ENCODE peak calls at places on chromosomes 6 and 20, in ten cellular contexts. One of them, this sample, is unnamed.

GRCh38 chr6:84575264-84575663 is 189.1 kb downstream of the TBX18 start:
- DNase-seq in SW 1271: no peak
- DNase-seq in activated naive CD8-positive, alpha-beta T cell treated with anti-CD3 and anti-CD28 coated beads, Interleukin-2, amount 10 ng/mL, durations not matched to agents 7 days and 5 days: no peak
- DNase-seq in stimulated activated CD8-positive, alpha-beta memory T cell treated with anti-CD3 and anti-CD28 coated beads, Interleukin-15, amount 100 ng/mL, for 1 hour: no peak
- DNase-seq in activated T-helper 1 cell treated with anti-CD3 and anti-CD28 coated beads, Interleukin-2, amount 50 U/mL, for 16 hours: no peak
- DNase-seq in activated CD8-positive, alpha-beta memory T cell treated with anti-CD3 and anti-CD28 coated beads, Interleukin-2, amount 10 ng/mL, durations not matched to agents 7 days and 5 days: no peak
- DNase-seq in mammary epithelial cell: peak; percentile 80
- DNase-seq in uterus: no peak
- DNase-seq in central memory CD4-positive, alpha-beta T cell: no peak
- DNase-seq in T-helper 1 cell: no peak
- DNase-seq in this sample: no peak

GRCh38 chr20:36847009-36847709 is 28.8 kb upstream of the TLDC2 start:
- DNase-seq in activated CD8-positive, alpha-beta memory T cell treated with anti-CD3 and anti-CD28 coated beads, Interleukin-2, amount 10 ng/mL, durations not matched to agents 7 days and 5 days: no peak
- DNase-seq in mammary epithelial cell: peak; percentile 80
- DNase-seq in activated naive CD8-positive, alpha-beta T cell treated with anti-CD3 and anti-CD28 coated beads, Interleukin-2, amount 10 ng/mL, durations not matched to agents 7 days and 5 days: no peak
- DNase-seq in uterus: peak; percentile 89
- DNase-seq in activated T-helper 1 cell treated with anti-CD3 and anti-CD28 coated beads, Interleukin-2, amount 50 U/mL, for 16 hours: no peak
- DNase-seq in T-helper 1 cell: no peak
- DNase-seq in SW 1271: no peak
- DNase-seq in central memory CD4-positive, alpha-beta T cell: no peak
- DNase-seq in stimulated activated CD8-positive, alpha-beta memory T cell treated with anti-CD3 and anti-CD28 coated beads, Interleukin-15, amount 100 ng/mL, for 1 hour: no peak
- DNase-seq in this sample: peak; percentile 70

GRCh38 chr6:11754625-11755289 is 23.8 kb downstream of the ADTRP start:
- DNase-seq in SW 1271: no peak
- DNase-seq in stimulated activated CD8-positive, alpha-beta memory T cell treated with anti-CD3 and anti-CD28 coated beads, Interleukin-15, amount 100 ng/mL, for 1 hour: no peak
- DNase-seq in activated naive CD8-positive, alpha-beta T cell treated with anti-CD3 and anti-CD28 coated beads, Interleukin-2, amount 10 ng/mL, durations not matched to agents 7 days and 5 days: no peak
- DNase-seq in T-helper 1 cell: no peak
- DNase-seq in activated CD8-positive, alpha-beta memory T cell treated with anti-CD3 and anti-CD28 coated beads, Interleukin-2, amount 10 ng/mL, durations not matched to agents 7 days and 5 days: no peak
- DNase-seq in mammary epithelial cell: peak; percentile 46
- DNase-seq in uterus: no peak
- DNase-seq in activated T-helper 1 cell treated with anti-CD3 and anti-CD28 coated beads, Interleukin-2, amount 50 U/mL, for 16 hours: no peak
- DNase-seq in central memory CD4-positive, alpha-beta T cell: no peak
- DNase-seq in this sample: no peak

GRCh38 chr6:95244749-95245148 is 332.6 kb upstream of the MANEA start:
- DNase-seq in mammary epithelial cell: peak; percentile 17
- DNase-seq in SW 1271: no peak
- DNase-seq in activated T-helper 1 cell treated with anti-CD3 and anti-CD28 coated beads, Interleukin-2, amount 50 U/mL, for 16 hours: no peak
- DNase-seq in stimulated activated CD8-positive, alpha-beta memory T cell treated with anti-CD3 and anti-CD28 coated beads, Interleukin-15, amount 100 ng/mL, for 1 hour: no peak
- DNase-seq in uterus: no peak
- DNase-seq in central memory CD4-positive, alpha-beta T cell: no peak
- DNase-seq in activated CD8-positive, alpha-beta memory T cell treated with anti-CD3 and anti-CD28 coated beads, Interleukin-2, amount 10 ng/mL, durations not matched to agents 7 days and 5 days: no peak
- DNase-seq in T-helper 1 cell: no peak
- DNase-seq in activated naive CD8-positive, alpha-beta T cell treated with anti-CD3 and anti-CD28 coated beads, Interleukin-2, amount 10 ng/mL, durations not matched to agents 7 days and 5 days: no peak
- DNase-seq in this sample: no peak

GRCh38 chr6:36386495-36387439 is 702 bp downstream of the ETV7 start:
- DNase-seq in SW 1271: no peak
- DNase-seq in uterus: peak; percentile 41
- DNase-seq in T-helper 1 cell: no peak
- DNase-seq in stimulated activated CD8-positive, alpha-beta memory T cell treated with anti-CD3 and anti-CD28 coated beads, Interleukin-15, amount 100 ng/mL, for 1 hour: no peak
- DNase-seq in activated CD8-positive, alpha-beta memory T cell treated with anti-CD3 and anti-CD28 coated beads, Interleukin-2, amount 10 ng/mL, durations not matched to agents 7 days and 5 days: no peak
- DNase-seq in activated T-helper 1 cell treated with anti-CD3 and anti-CD28 coated beads, Interleukin-2, amount 50 U/mL, for 16 hours: no peak
- DNase-seq in mammary epithelial cell: peak; percentile 68
- DNase-seq in activated naive CD8-positive, alpha-beta T cell treated with anti-CD3 and anti-CD28 coated beads, Interleukin-2, amount 10 ng/mL, durations not matched to agents 7 days and 5 days: peak; percentile 51
- DNase-seq in central memory CD4-positive, alpha-beta T cell: peak; percentile 17
- DNase-seq in this sample: no peak

GRCh38 chr20:63316502-63316921 is 23.5 kb downstream of the COL20A1 start:
- DNase-seq in T-helper 1 cell: no peak
- DNase-seq in activated T-helper 1 cell treated with anti-CD3 and anti-CD28 coated beads, Interleukin-2, amount 50 U/mL, for 16 hours: no peak
- DNase-seq in central memory CD4-positive, alpha-beta T cell: no peak
- DNase-seq in SW 1271: no peak
- DNase-seq in stimulated activated CD8-positive, alpha-beta memory T cell treated with anti-CD3 and anti-CD28 coated beads, Interleukin-15, amount 100 ng/mL, for 1 hour: no peak
- DNase-seq in activated naive CD8-positive, alpha-beta T cell treated with anti-CD3 and anti-CD28 coated beads, Interleukin-2, amount 10 ng/mL, durations not matched to agents 7 days and 5 days: peak; percentile 17
- DNase-seq in mammary epithelial cell: no peak
- DNase-seq in uterus: no peak
- DNase-seq in activated CD8-positive, alpha-beta memory T cell treated with anti-CD3 and anti-CD28 coated beads, Interleukin-2, amount 10 ng/mL, durations not matched to agents 7 days and 5 days: no peak
- DNase-seq in this sample: no peak

GRCh38 chr6:169933251-169933821 is 181.9 kb downstream of the ERMARD start:
- DNase-seq in activated CD8-positive, alpha-beta memory T cell treated with anti-CD3 and anti-CD28 coated beads, Interleukin-2, amount 10 ng/mL, durations not matched to agents 7 days and 5 days: no peak
- DNase-seq in mammary epithelial cell: no peak
- DNase-seq in T-helper 1 cell: no peak
- DNase-seq in activated T-helper 1 cell treated with anti-CD3 and anti-CD28 coated beads, Interleukin-2, amount 50 U/mL, for 16 hours: no peak
- DNase-seq in activated naive CD8-positive, alpha-beta T cell treated with anti-CD3 and anti-CD28 coated beads, Interleukin-2, amount 10 ng/mL, durations not matched to agents 7 days and 5 days: no peak
- DNase-seq in SW 1271: no peak
- DNase-seq in stimulated activated CD8-positive, alpha-beta memory T cell treated with anti-CD3 and anti-CD28 coated beads, Interleukin-15, amount 100 ng/mL, for 1 hour: no peak
- DNase-seq in uterus: no peak
- DNase-seq in central memory CD4-positive, alpha-beta T cell: no peak
- DNase-seq in this sample: no peak

GRCh38 chr6:149963212-149963461 is 606 bp upstream of the ULBP1 start:
- DNase-seq in mammary epithelial cell: no peak
- DNase-seq in activated T-helper 1 cell treated with anti-CD3 and anti-CD28 coated beads, Interleukin-2, amount 50 U/mL, for 16 hours: no peak
- DNase-seq in stimulated activated CD8-positive, alpha-beta memory T cell treated with anti-CD3 and anti-CD28 coated beads, Interleukin-15, amount 100 ng/mL, for 1 hour: no peak
- DNase-seq in SW 1271: peak; percentile 62
- DNase-seq in activated naive CD8-positive, alpha-beta T cell treated with anti-CD3 and anti-CD28 coated beads, Interleukin-2, amount 10 ng/mL, durations not matched to agents 7 days and 5 days: peak; percentile 48
- DNase-seq in activated CD8-positive, alpha-beta memory T cell treated with anti-CD3 and anti-CD28 coated beads, Interleukin-2, amount 10 ng/mL, durations not matched to agents 7 days and 5 days: peak; percentile 75
- DNase-seq in T-helper 1 cell: no peak
- DNase-seq in uterus: no peak
- DNase-seq in central memory CD4-positive, alpha-beta T cell: peak; percentile 36
- DNase-seq in this sample: no peak

GRCh38 chr6:11275598-11275997 is 43.1 kb upstream of the NEDD9 start:
- DNase-seq in T-helper 1 cell: no peak
- DNase-seq in activated CD8-positive, alpha-beta memory T cell treated with anti-CD3 and anti-CD28 coated beads, Interleukin-2, amount 10 ng/mL, durations not matched to agents 7 days and 5 days: peak; percentile 45
- DNase-seq in mammary epithelial cell: no peak
- DNase-seq in activated naive CD8-positive, alpha-beta T cell treated with anti-CD3 and anti-CD28 coated beads, Interleukin-2, amount 10 ng/mL, durations not matched to agents 7 days and 5 days: no peak
- DNase-seq in activated T-helper 1 cell treated with anti-CD3 and anti-CD28 coated beads, Interleukin-2, amount 50 U/mL, for 16 hours: no peak
- DNase-seq in central memory CD4-positive, alpha-beta T cell: peak; percentile 42
- DNase-seq in uterus: no peak
- DNase-seq in stimulated activated CD8-positive, alpha-beta memory T cell treated with anti-CD3 and anti-CD28 coated beads, Interleukin-15, amount 100 ng/mL, for 1 hour: no peak
- DNase-seq in SW 1271: no peak
- DNase-seq in this sample: no peak

GRCh38 chr6:140956567-140957306 is 1176.0 kb upstream of the GJE1 start:
- DNase-seq in T-helper 1 cell: no peak
- DNase-seq in SW 1271: no peak
- DNase-seq in mammary epithelial cell: no peak
- DNase-seq in stimulated activated CD8-positive, alpha-beta memory T cell treated with anti-CD3 and anti-CD28 coated beads, Interleukin-15, amount 100 ng/mL, for 1 hour: no peak
- DNase-seq in central memory CD4-positive, alpha-beta T cell: no peak
- DNase-seq in activated naive CD8-positive, alpha-beta T cell treated with anti-CD3 and anti-CD28 coated beads, Interleukin-2, amount 10 ng/mL, durations not matched to agents 7 days and 5 days: no peak
- DNase-seq in activated CD8-positive, alpha-beta memory T cell treated with anti-CD3 and anti-CD28 coated beads, Interleukin-2, amount 10 ng/mL, durations not matched to agents 7 days and 5 days: no peak
- DNase-seq in uterus: no peak
- DNase-seq in activated T-helper 1 cell treated with anti-CD3 and anti-CD28 coated beads, Interleukin-2, amount 50 U/mL, for 16 hours: no peak
- DNase-seq in this sample: peak; percentile 41

GRCh38 chr6:111553580-111553979 is 52.1 kb downstream of the TRAF3IP2 start:
- DNase-seq in activated naive CD8-positive, alpha-beta T cell treated with anti-CD3 and anti-CD28 coated beads, Interleukin-2, amount 10 ng/mL, durations not matched to agents 7 days and 5 days: no peak
- DNase-seq in SW 1271: no peak
- DNase-seq in mammary epithelial cell: no peak
- DNase-seq in central memory CD4-positive, alpha-beta T cell: no peak
- DNase-seq in activated CD8-positive, alpha-beta memory T cell treated with anti-CD3 and anti-CD28 coated beads, Interleukin-2, amount 10 ng/mL, durations not matched to agents 7 days and 5 days: no peak
- DNase-seq in stimulated activated CD8-positive, alpha-beta memory T cell treated with anti-CD3 and anti-CD28 coated beads, Interleukin-15, amount 100 ng/mL, for 1 hour: no peak
- DNase-seq in activated T-helper 1 cell treated with anti-CD3 and anti-CD28 coated beads, Interleukin-2, amount 50 U/mL, for 16 hours: no peak
- DNase-seq in uterus: no peak
- DNase-seq in T-helper 1 cell: no peak
- DNase-seq in this sample: no peak

GRCh38 chr20:14955396-14955795 is 618.0 kb upstream of the FLRT3 start:
- DNase-seq in activated CD8-positive, alpha-beta memory T cell treated with anti-CD3 and anti-CD28 coated beads, Interleukin-2, amount 10 ng/mL, durations not matched to agents 7 days and 5 days: no peak
- DNase-seq in central memory CD4-positive, alpha-beta T cell: no peak
- DNase-seq in mammary epithelial cell: no peak
- DNase-seq in uterus: no peak
- DNase-seq in activated T-helper 1 cell treated with anti-CD3 and anti-CD28 coated beads, Interleukin-2, amount 50 U/mL, for 16 hours: no peak
- DNase-seq in activated naive CD8-positive, alpha-beta T cell treated with anti-CD3 and anti-CD28 coated beads, Interleukin-2, amount 10 ng/mL, durations not matched to agents 7 days and 5 days: no peak
- DNase-seq in SW 1271: no peak
- DNase-seq in stimulated activated CD8-positive, alpha-beta memory T cell treated with anti-CD3 and anti-CD28 coated beads, Interleukin-15, amount 100 ng/mL, for 1 hour: no peak
- DNase-seq in T-helper 1 cell: no peak
- DNase-seq in this sample: no peak

GRCh38 chr6:135002229-135002844 is 52.3 kb downstream of the HBS1L start:
- DNase-seq in central memory CD4-positive, alpha-beta T cell: no peak
- DNase-seq in mammary epithelial cell: no peak
- DNase-seq in activated CD8-positive, alpha-beta memory T cell treated with anti-CD3 and anti-CD28 coated beads, Interleukin-2, amount 10 ng/mL, durations not matched to agents 7 days and 5 days: no peak
- DNase-seq in T-helper 1 cell: no peak
- DNase-seq in SW 1271: no peak
- DNase-seq in stimulated activated CD8-positive, alpha-beta memory T cell treated with anti-CD3 and anti-CD28 coated beads, Interleukin-15, amount 100 ng/mL, for 1 hour: no peak
- DNase-seq in activated T-helper 1 cell treated with anti-CD3 and anti-CD28 coated beads, Interleukin-2, amount 50 U/mL, for 16 hours: no peak
- DNase-seq in uterus: no peak
- DNase-seq in activated naive CD8-positive, alpha-beta T cell treated with anti-CD3 and anti-CD28 coated beads, Interleukin-2, amount 10 ng/mL, durations not matched to agents 7 days and 5 days: no peak
- DNase-seq in this sample: no peak

GRCh38 chr20:25033250-25033940 is 24.5 kb downstream of the ACSS1 start:
- DNase-seq in T-helper 1 cell: no peak
- DNase-seq in activated naive CD8-positive, alpha-beta T cell treated with anti-CD3 and anti-CD28 coated beads, Interleukin-2, amount 10 ng/mL, durations not matched to agents 7 days and 5 days: no peak
- DNase-seq in stimulated activated CD8-positive, alpha-beta memory T cell treated with anti-CD3 and anti-CD28 coated beads, Interleukin-15, amount 100 ng/mL, for 1 hour: no peak
- DNase-seq in mammary epithelial cell: no peak
- DNase-seq in uterus: no peak
- DNase-seq in SW 1271: no peak
- DNase-seq in central memory CD4-positive, alpha-beta T cell: no peak
- DNase-seq in activated T-helper 1 cell treated with anti-CD3 and anti-CD28 coated beads, Interleukin-2, amount 50 U/mL, for 16 hours: no peak
- DNase-seq in activated CD8-positive, alpha-beta memory T cell treated with anti-CD3 and anti-CD28 coated beads, Interleukin-2, amount 10 ng/mL, durations not matched to agents 7 days and 5 days: no peak
- DNase-seq in this sample: peak; percentile 76

GRCh38 chr20:37524221-37524700 is 3.2 kb downstream of the NNAT start:
- DNase-seq in T-helper 1 cell: no peak
- DNase-seq in stimulated activated CD8-positive, alpha-beta memory T cell treated with anti-CD3 and anti-CD28 coated beads, Interleukin-15, amount 100 ng/mL, for 1 hour: no peak
- DNase-seq in activated naive CD8-positive, alpha-beta T cell treated with anti-CD3 and anti-CD28 coated beads, Interleukin-2, amount 10 ng/mL, durations not matched to agents 7 days and 5 days: no peak
- DNase-seq in central memory CD4-positive, alpha-beta T cell: no peak
- DNase-seq in SW 1271: no peak
- DNase-seq in activated CD8-positive, alpha-beta memory T cell treated with anti-CD3 and anti-CD28 coated beads, Interleukin-2, amount 10 ng/mL, durations not matched to agents 7 days and 5 days: no peak
- DNase-seq in activated T-helper 1 cell treated with anti-CD3 and anti-CD28 coated beads, Interleukin-2, amount 50 U/mL, for 16 hours: no peak
- DNase-seq in mammary epithelial cell: peak; percentile 28
- DNase-seq in uterus: no peak
- DNase-seq in this sample: peak; percentile 98

GRCh38 chr6:89977808-89978748 is 83.8 kb downstream of the GJA10 start:
- DNase-seq in activated CD8-positive, alpha-beta memory T cell treated with anti-CD3 and anti-CD28 coated beads, Interleukin-2, amount 10 ng/mL, durations not matched to agents 7 days and 5 days: no peak
- DNase-seq in SW 1271: no peak
- DNase-seq in activated T-helper 1 cell treated with anti-CD3 and anti-CD28 coated beads, Interleukin-2, amount 50 U/mL, for 16 hours: no peak
- DNase-seq in mammary epithelial cell: no peak
- DNase-seq in stimulated activated CD8-positive, alpha-beta memory T cell treated with anti-CD3 and anti-CD28 coated beads, Interleukin-15, amount 100 ng/mL, for 1 hour: no peak
- DNase-seq in T-helper 1 cell: no peak
- DNase-seq in activated naive CD8-positive, alpha-beta T cell treated with anti-CD3 and anti-CD28 coated beads, Interleukin-2, amount 10 ng/mL, durations not matched to agents 7 days and 5 days: no peak
- DNase-seq in central memory CD4-positive, alpha-beta T cell: no peak
- DNase-seq in uterus: no peak
- DNase-seq in this sample: peak; percentile 78

GRCh38 chr6:39362487-39362865 is 40.0 kb upstream of the KCNK16 start:
- DNase-seq in uterus: no peak
- DNase-seq in activated CD8-positive, alpha-beta memory T cell treated with anti-CD3 and anti-CD28 coated beads, Interleukin-2, amount 10 ng/mL, durations not matched to agents 7 days and 5 days: no peak
- DNase-seq in activated naive CD8-positive, alpha-beta T cell treated with anti-CD3 and anti-CD28 coated beads, Interleukin-2, amount 10 ng/mL, durations not matched to agents 7 days and 5 days: no peak
- DNase-seq in stimulated activated CD8-positive, alpha-beta memory T cell treated with anti-CD3 and anti-CD28 coated beads, Interleukin-15, amount 100 ng/mL, for 1 hour: no peak
- DNase-seq in SW 1271: no peak
- DNase-seq in mammary epithelial cell: no peak
- DNase-seq in activated T-helper 1 cell treated with anti-CD3 and anti-CD28 coated beads, Interleukin-2, amount 50 U/mL, for 16 hours: no peak
- DNase-seq in central memory CD4-positive, alpha-beta T cell: no peak
- DNase-seq in T-helper 1 cell: no peak
- DNase-seq in this sample: peak; percentile 75

GRCh38 chr6:18515767-18516166 is 128.6 kb downstream of the RNF144B start:
- DNase-seq in activated CD8-positive, alpha-beta memory T cell treated with anti-CD3 and anti-CD28 coated beads, Interleukin-2, amount 10 ng/mL, durations not matched to agents 7 days and 5 days: no peak
- DNase-seq in activated naive CD8-positive, alpha-beta T cell treated with anti-CD3 and anti-CD28 coated beads, Interleukin-2, amount 10 ng/mL, durations not matched to agents 7 days and 5 days: no peak
- DNase-seq in stimulated activated CD8-positive, alpha-beta memory T cell treated with anti-CD3 and anti-CD28 coated beads, Interleukin-15, amount 100 ng/mL, for 1 hour: no peak
- DNase-seq in central memory CD4-positive, alpha-beta T cell: no peak
- DNase-seq in mammary epithelial cell: no peak
- DNase-seq in uterus: no peak
- DNase-seq in T-helper 1 cell: no peak
- DNase-seq in activated T-helper 1 cell treated with anti-CD3 and anti-CD28 coated beads, Interleukin-2, amount 50 U/mL, for 16 hours: no peak
- DNase-seq in SW 1271: no peak
- DNase-seq in this sample: no peak

GRCh38 chr6:149122850-149123821 is 194.4 kb upstream of the TAB2 start:
- DNase-seq in T-helper 1 cell: no peak
- DNase-seq in uterus: no peak
- DNase-seq in SW 1271: no peak
- DNase-seq in activated naive CD8-positive, alpha-beta T cell treated with anti-CD3 and anti-CD28 coated beads, Interleukin-2, amount 10 ng/mL, durations not matched to agents 7 days and 5 days: no peak
- DNase-seq in activated T-helper 1 cell treated with anti-CD3 and anti-CD28 coated beads, Interleukin-2, amount 50 U/mL, for 16 hours: no peak
- DNase-seq in stimulated activated CD8-positive, alpha-beta memory T cell treated with anti-CD3 and anti-CD28 coated beads, Interleukin-15, amount 100 ng/mL, for 1 hour: no peak
- DNase-seq in activated CD8-positive, alpha-beta memory T cell treated with anti-CD3 and anti-CD28 coated beads, Interleukin-2, amount 10 ng/mL, durations not matched to agents 7 days and 5 days: no peak
- DNase-seq in central memory CD4-positive, alpha-beta T cell: no peak
- DNase-seq in mammary epithelial cell: no peak
- DNase-seq in this sample: no peak

GRCh38 chr6:53500095-53500494 is 44.8 kb downstream of the GCLC start:
- DNase-seq in activated T-helper 1 cell treated with anti-CD3 and anti-CD28 coated beads, Interleukin-2, amount 50 U/mL, for 16 hours: no peak
- DNase-seq in mammary epithelial cell: no peak
- DNase-seq in activated naive CD8-positive, alpha-beta T cell treated with anti-CD3 and anti-CD28 coated beads, Interleukin-2, amount 10 ng/mL, durations not matched to agents 7 days and 5 days: no peak
- DNase-seq in SW 1271: no peak
- DNase-seq in T-helper 1 cell: no peak
- DNase-seq in activated CD8-positive, alpha-beta memory T cell treated with anti-CD3 and anti-CD28 coated beads, Interleukin-2, amount 10 ng/mL, durations not matched to agents 7 days and 5 days: no peak
- DNase-seq in stimulated activated CD8-positive, alpha-beta memory T cell treated with anti-CD3 and anti-CD28 coated beads, Interleukin-15, amount 100 ng/mL, for 1 hour: no peak
- DNase-seq in uterus: no peak
- DNase-seq in central memory CD4-positive, alpha-beta T cell: no peak
- DNase-seq in this sample: peak; percentile 27

GRCh38 chr6:168133186-168133585 is 54.2 kb upstream of the FRMD1 start:
- DNase-seq in activated naive CD8-positive, alpha-beta T cell treated with anti-CD3 and anti-CD28 coated beads, Interleukin-2, amount 10 ng/mL, durations not matched to agents 7 days and 5 days: no peak
- DNase-seq in activated T-helper 1 cell treated with anti-CD3 and anti-CD28 coated beads, Interleukin-2, amount 50 U/mL, for 16 hours: no peak
- DNase-seq in SW 1271: no peak
- DNase-seq in central memory CD4-positive, alpha-beta T cell: no peak
- DNase-seq in stimulated activated CD8-positive, alpha-beta memory T cell treated with anti-CD3 and anti-CD28 coated beads, Interleukin-15, amount 100 ng/mL, for 1 hour: no peak
- DNase-seq in uterus: peak; percentile 53
- DNase-seq in mammary epithelial cell: no peak
- DNase-seq in T-helper 1 cell: no peak
- DNase-seq in activated CD8-positive, alpha-beta memory T cell treated with anti-CD3 and anti-CD28 coated beads, Interleukin-2, amount 10 ng/mL, durations not matched to agents 7 days and 5 days: peak; percentile 12
- DNase-seq in this sample: peak; percentile 76

This sample was measured in NCI-H524 treated with DMSO at 0.1 percent for 48 hours.